ENCODE peak calls at places on chromosomes 5 and 9, in four cellular contexts. Y is neural progenitor cell, Q is H9, N is heart left ventricle. O is an unnamed sample. For H3K27me3 and H3K4me1, the result is how much of the 10 kb centered on the place peaks cover.

GRCh38 chr9:77647659-77648457 is at the start of gene GNA14:
- DNase-seq in N (peak), Q (peak), Y (peak), O (no peak)

GRCh38 chr9:137077010-137077747 is at the start of gene UAP1L1:
- DNase-seq in Y (peak), N (peak), Q (peak), O (peak)

GRCh38 chr5:73115399-73116051 is 4.8 kb upstream of the TMEM171 start:
- DNase-seq in Y (no peak), Q (no peak), N (no peak), O (no peak)

GRCh38 chr9:5848372-5848882 is 15.5 kb upstream of the ERMP1 start:
- DNase-seq in Y (no peak), Q (no peak), N (no peak), O (no peak)

GRCh38 chr9:75299324-75299723 is 211.0 kb downstream of the OSTF1 start:
- DNase-seq in Q (no peak), N (no peak), Y (no peak), O (no peak)

GRCh38 chr5:36689225-36689624 is 82.8 kb downstream of the SLC1A3 start:
- DNase-seq in Q (no peak), Y (no peak), N (no peak), O (no peak)

GRCh38 chr9:18268381-18268780 is 205.6 kb upstream of the ADAMTSL1 start:
- DNase-seq in N (no peak), Q (no peak), Y (peak), O (no peak)

GRCh38 chr9:96391021-96391765 is 7.7 kb upstream of the SLC35D2 start:
- DNase-seq in Q (no peak), N (no peak), Y (no peak), O (no peak)

GRCh38 chr5:80408976-80409926 is 1.4 kb downstream of the ZFYVE16 start:
- DNase-seq in Y (peak), Q (no peak), N (no peak), O (no peak)

GRCh38 chr5:60668715-60669304 is 31.2 kb downstream of the DEPDC1B start:
- DNase-seq in Q (no peak), N (no peak), Y (peak), O (no peak)

GRCh38 chr5:154365823-154366222 is 80.0 kb upstream of the SAP30L start:
- DNase-seq in Y (no peak), Q (no peak), N (no peak), O (no peak)

GRCh38 chr5:90866333-90866732 is 307.7 kb downstream of the ADGRV1 start:
- DNase-seq in Q (no peak), Y (no peak), N (no peak), O (no peak)

GRCh38 chr5:119828536-119828935 is 199.2 kb downstream of the FAM170A start:
- DNase-seq in Y (no peak), Q (no peak), N (no peak), O (no peak)

GRCh38 chr5:124410539-124410938 is 335.9 kb downstream of the ZNF608 start:
- DNase-seq in Y (no peak), Q (no peak), N (no peak), O (no peak)

GRCh38 chr5:172115541-172115982 is 72.5 kb downstream of the STK10 start:
- DNase-seq in Q (no peak), N (no peak), Y (no peak), O (no peak)

GRCh38 chr5:110727025-110727314 is 499 bp upstream of the TMEM232 start:
- DNase-seq in Q (no peak), N (no peak), Y (peak), O (no peak)

GRCh38 chr5:161105563-161105962 is 253.6 kb upstream of the ATP10B start:
- DNase-seq in Q (no peak), N (no peak), Y (no peak), O (no peak)

GRCh38 chr9:117411547-117411946 is 3.3 kb downstream of the ASTN2 start:
- DNase-seq in N (no peak), Q (peak), Y (peak), O (no peak)

GRCh38 chr5:96795626-96796025 is 12.1 kb downstream of the ERAP1 start:
- DNase-seq in N (no peak), Q (no peak), Y (no peak), O (no peak)

GRCh38 chr5:136080113-136080482 is 51.3 kb downstream of the TGFBI start:
- DNase-seq in N (no peak), Q (peak), Y (peak), O (no peak)

GRCh38 chr9:133334161-133334560 is 1.8 kb downstream of the SURF6 start:
- DNase-seq in Y (no peak), Q (peak), N (no peak), O (peak)

GRCh38 chr9:136007906-136008692 is 46.9 kb upstream of the UBAC1 start:
- DNase-seq in Q (no peak), Y (no peak), N (no peak), O (no peak)

GRCh38 chr5:125446986-125447385 is 700.5 kb upstream of the ZNF608 start:
- DNase-seq in Q (no peak), Y (no peak), N (no peak), O (no peak)

DNA sequence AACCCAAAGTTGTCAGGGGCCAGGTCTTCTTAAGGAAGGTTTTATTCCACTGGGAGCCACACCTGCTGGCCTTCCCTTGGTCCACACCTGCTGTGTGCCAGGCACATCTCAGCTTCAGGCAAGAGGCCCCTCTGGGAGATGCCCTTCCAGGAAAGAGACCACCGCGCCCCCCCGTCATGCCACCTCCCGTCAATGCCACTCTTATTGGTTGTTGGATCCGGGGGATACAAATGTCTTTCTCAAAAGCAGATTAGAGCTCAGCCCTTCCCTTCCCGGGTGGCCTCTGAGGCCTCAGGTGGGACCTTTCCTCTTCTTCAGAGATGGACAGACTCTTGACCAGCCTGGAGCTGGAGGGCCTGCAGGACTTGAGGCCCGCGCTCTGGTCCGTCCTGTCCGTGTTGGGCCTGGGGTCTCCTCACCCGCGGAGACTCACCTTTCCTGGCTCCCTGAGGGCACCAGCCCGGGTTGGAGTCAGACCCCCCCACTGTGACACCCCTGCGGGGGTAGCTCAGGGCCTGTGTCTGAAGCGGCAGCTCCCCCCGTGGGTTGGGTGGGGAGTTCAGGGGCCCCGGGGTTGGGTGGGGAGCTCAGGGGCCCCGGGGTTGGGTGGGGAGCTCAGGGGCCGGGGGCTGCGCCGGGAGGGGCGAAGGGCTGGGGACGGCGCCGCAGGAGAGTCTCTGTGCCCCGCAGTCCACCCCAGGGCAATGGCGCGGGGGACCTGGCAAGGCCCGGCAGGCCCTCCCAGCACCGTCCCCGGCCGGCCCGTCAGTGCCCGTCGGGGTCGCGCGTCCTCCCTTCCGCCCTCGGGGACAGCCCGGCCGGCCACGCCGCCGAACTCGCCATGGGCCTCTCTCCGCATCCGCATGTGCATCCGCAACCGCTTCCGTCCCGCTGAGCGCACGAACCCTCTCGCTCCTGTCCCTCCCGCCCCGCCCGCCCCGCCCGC is 3.7 kb upstream of the SLC9A3 start:
- DNase-seq in Y (peak), Q (no peak), N (peak), O (peak)
- H3K27me3 ChIP-seq in Y (half or more), Q (half or more), N (half or more), O (half or more)

DNA sequence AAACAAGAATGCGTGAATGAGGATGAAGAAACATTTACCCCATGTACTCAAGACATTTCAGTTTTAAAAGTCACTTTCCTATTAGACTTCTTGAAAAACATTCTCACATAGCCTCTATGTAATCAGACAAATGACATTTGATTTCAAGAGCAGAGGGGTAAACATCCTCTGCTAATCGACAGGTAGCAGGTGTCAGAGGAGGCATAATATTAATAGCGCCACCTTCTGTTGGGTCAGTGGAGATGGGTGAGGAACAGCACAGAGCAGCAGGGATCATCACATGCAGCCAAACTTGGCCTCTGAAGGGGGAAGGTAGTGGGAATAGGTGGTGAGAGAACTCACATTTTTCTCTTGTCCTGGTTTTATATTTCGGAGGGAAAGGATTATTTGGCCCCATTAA is 3.3 kb upstream of the LSM11 start:
- DNase-seq in N (no peak), Q (peak), Y (peak), O (no peak)
- TF ChIP-seq CTCF in N (peak), Q (peak), Y (peak), O (peak)

DNA sequence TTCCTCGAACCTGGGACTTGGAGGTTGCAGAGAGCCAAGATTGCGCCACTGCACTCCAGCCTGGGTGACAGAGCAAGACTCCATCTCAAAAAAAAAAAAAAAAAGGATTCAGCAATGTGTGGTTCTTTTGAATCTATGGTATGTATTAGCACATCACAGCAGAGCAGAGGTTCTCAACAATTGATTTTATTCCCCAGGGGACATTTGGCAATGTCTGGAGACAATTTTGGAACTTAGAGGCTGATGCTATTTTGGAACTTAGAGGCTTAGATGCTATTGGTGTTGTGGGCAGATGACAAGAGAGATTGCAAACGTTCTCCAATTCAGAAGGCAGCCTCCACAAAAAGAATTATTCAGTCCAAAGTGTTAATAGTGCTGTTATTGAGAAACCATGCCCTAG is 115.2 kb downstream of the TMC1 start:
- DNase-seq in Y (no peak), Q (no peak), N (no peak), O (no peak)
- H3K4me1 ChIP-seq in Y (under half), Q (under half), N (under half), O (under half)

DNA sequence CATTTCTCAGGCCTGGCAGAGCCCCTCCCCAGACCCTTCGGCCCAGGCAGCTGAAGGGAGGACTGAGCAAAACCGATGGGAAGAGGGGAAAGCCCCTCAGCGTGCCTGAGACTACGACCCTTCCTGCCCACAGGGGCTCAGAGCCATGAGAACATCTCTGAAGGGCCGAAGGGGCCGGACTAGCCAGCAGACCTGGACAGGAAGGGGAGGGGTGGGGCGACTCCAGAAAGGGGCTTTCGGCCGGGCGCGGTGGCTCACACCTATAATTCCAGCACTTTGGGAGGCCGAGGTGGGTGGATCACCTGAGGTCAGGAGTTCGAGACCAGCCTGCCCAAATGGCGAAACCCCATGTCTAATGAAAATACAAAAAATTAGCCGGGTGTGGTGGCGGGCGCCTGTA is 85.8 kb upstream of the PHYKPL start:
- DNase-seq in Y (no peak), N (no peak), Q (no peak), O (peak)
- H3K27me3 ChIP-seq in Y (under half), N (under half), Q (under half), O (under half)

DNA sequence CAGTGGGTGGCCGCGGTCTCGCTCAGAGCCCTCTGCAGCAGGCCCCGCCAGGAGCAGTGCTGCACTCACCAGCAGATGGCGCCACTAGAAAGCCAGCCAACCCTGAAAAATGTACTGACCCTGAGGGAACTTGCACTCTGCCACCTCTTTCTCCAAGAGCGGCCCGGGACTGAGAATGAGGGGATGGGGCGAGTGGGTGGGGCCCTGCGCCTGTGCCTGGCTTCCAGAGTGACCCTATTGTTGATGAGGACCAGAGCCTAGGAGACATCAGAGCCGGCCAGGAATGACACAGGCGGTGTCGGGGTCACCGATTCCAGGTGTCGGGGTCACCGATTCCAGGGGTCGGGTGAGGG is 2.9 kb upstream of the IL17B start:
- DNase-seq in Q (peak), Y (peak), N (peak), O (peak)
- TF ChIP-seq CTCF in Q (peak), Y (peak), N (peak), O (peak)

DNA sequence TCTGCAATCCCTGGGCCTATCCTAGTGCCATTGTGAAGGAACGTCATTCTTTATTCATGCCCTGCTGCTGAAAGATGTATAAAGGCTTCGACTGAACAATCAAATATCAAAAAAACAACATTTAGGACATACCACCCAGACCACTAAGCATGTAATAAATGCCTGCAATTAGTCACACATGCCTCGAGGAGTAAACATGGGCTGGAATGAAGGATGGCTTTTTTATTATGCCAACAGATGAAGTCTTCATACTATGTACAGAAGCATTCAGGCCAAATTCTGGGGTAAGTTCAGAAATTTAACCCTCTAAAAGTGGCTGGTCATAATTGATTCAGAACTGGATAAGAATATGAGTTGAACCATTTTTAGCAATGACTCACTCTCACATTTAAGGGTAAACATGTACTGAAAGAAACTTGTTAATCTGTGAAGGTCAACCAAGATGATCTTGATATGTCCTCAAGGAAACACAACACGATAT is 38.1 kb downstream of the FAM240B start:
- DNase-seq in Q (no peak), N (no peak), Y (no peak), O (no peak)
- H3K4me1 ChIP-seq in Q (under half), N (under half), Y (under half), O (under half)

GRCh38 chr9:107333363-107333762 is 50.3 kb downstream of the RAD23B start:
- DNase-seq in Y (no peak), Q (no peak), N (no peak), O (no peak)

GRCh38 chr9:107336718-107337360 is 53.8 kb downstream of the RAD23B start:
- DNase-seq in Q (no peak), Y (no peak), N (no peak), O (no peak)

GRCh38 chr9:107332883-107333282 is 49.8 kb downstream of the RAD23B start:
- DNase-seq in N (no peak), Y (no peak), Q (no peak), O (no peak)

GRCh38 chr9:107335331-107335730 is 52.3 kb downstream of the RAD23B start:
- DNase-seq in N (no peak), Q (no peak), Y (no peak), O (no peak)

GRCh38 chr9:107334103-107334776 is 51.2 kb downstream of the RAD23B start:
- DNase-seq in Y (no peak), N (no peak), Q (no peak), O (no peak)
- H3K27me3 ChIP-seq in Y (under half), N (under half), Q (under half), O (under half)

GRCh38 chr5:132905938-132906337 is 32.5 kb downstream of the LEAP2 start:
- DNase-seq in N (no peak), Y (no peak), Q (no peak), O (no peak)
- TF ChIP-seq CTCF in N (no peak), Y (no peak), Q (peak), O (peak)

GRCh38 chr5:14812166-14812565 is 59.4 kb downstream of the ANKH start:
- DNase-seq in Y (no peak), N (no peak), Q (no peak), O (no peak)
- H3K4me1 ChIP-seq in Y (under half), N (under half), Q (under half), O (under half)